ENCODE peak calls at places on chromosomes 2 and 18, in six cellular contexts. One of them, this sample, is unnamed.

GRCh38 chr18:10078053-10078452 is 164.2 kb downstream of the VAPA start:
- DNase-seq in tibial artery: no peak
- DNase-seq in heart right ventricle: no peak
- DNase-seq in choroid plexus epithelial cell: no peak
- DNase-seq in Peyer's patch: no peak
- DNase-seq in cardiac muscle cell: no peak
- DNase-seq in this sample: no peak

GRCh38 chr2:207253946-207254345 is 88.2 kb upstream of the KLF7 start:
- DNase-seq in Peyer's patch: no peak
- DNase-seq in tibial artery: no peak
- DNase-seq in choroid plexus epithelial cell: peak; percentile 84
- DNase-seq in heart right ventricle: no peak
- DNase-seq in cardiac muscle cell: no peak
- DNase-seq in this sample: peak; percentile 69

GRCh38 chr18:2857491-2858063 is 10.8 kb downstream of the EMILIN2 start:
- DNase-seq in heart right ventricle: peak; percentile 78
- DNase-seq in choroid plexus epithelial cell: peak; percentile 94
- DNase-seq in tibial artery: peak; percentile 93
- DNase-seq in cardiac muscle cell: peak; percentile 91
- DNase-seq in Peyer's patch: no peak
- DNase-seq in this sample: no peak

GRCh38 chr2:238738917-238739316 is 109.0 kb upstream of the TWIST2 start:
- DNase-seq in choroid plexus epithelial cell: no peak
- DNase-seq in tibial artery: no peak
- DNase-seq in heart right ventricle: no peak
- DNase-seq in cardiac muscle cell: no peak
- DNase-seq in Peyer's patch: no peak
- DNase-seq in this sample: no peak

GRCh38 chr2:111165084-111165483 is 44.4 kb downstream of the BCL2L11 start:
- DNase-seq in choroid plexus epithelial cell: no peak
- DNase-seq in Peyer's patch: no peak
- DNase-seq in cardiac muscle cell: no peak
- DNase-seq in tibial artery: no peak
- DNase-seq in heart right ventricle: peak; percentile 63
- DNase-seq in this sample: no peak

GRCh38 chr18:46422552-46423055 is 234.4 kb downstream of the LOXHD1 start:
- DNase-seq in tibial artery: no peak
- DNase-seq in cardiac muscle cell: no peak
- DNase-seq in heart right ventricle: no peak
- DNase-seq in choroid plexus epithelial cell: no peak
- DNase-seq in Peyer's patch: no peak
- DNase-seq in this sample: no peak

GRCh38 chr2:240538031-240538780 is 19.6 kb downstream of the ANKMY1 start:
- DNase-seq in Peyer's patch: peak; percentile 4
- DNase-seq in tibial artery: no peak
- DNase-seq in heart right ventricle: no peak
- DNase-seq in cardiac muscle cell: no peak
- DNase-seq in choroid plexus epithelial cell: no peak
- DNase-seq in this sample: no peak

GRCh38 chr2:6924101-6924917 is 7.1 kb downstream of the RNF144A start:
- DNase-seq in heart right ventricle: no peak
- DNase-seq in tibial artery: no peak
- DNase-seq in Peyer's patch: no peak
- DNase-seq in choroid plexus epithelial cell: no peak
- DNase-seq in cardiac muscle cell: no peak
- DNase-seq in this sample: no peak

GRCh38 chr2:68769586-68770270 is 35.1 kb downstream of the ARHGAP25 start:
- DNase-seq in cardiac muscle cell: no peak
- DNase-seq in tibial artery: no peak
- DNase-seq in Peyer's patch: no peak
- DNase-seq in choroid plexus epithelial cell: no peak
- DNase-seq in heart right ventricle: no peak
- DNase-seq in this sample: no peak

GRCh38 chr2:240165638-240166037 is 25.2 kb upstream of the OTOS start:
- DNase-seq in cardiac muscle cell: no peak
- DNase-seq in Peyer's patch: no peak
- DNase-seq in tibial artery: no peak
- DNase-seq in heart right ventricle: no peak
- DNase-seq in choroid plexus epithelial cell: no peak
- DNase-seq in this sample: no peak

GRCh38 chr2:223590964-223591363 is 11.2 kb downstream of the SCG2 start:
- DNase-seq in choroid plexus epithelial cell: peak; percentile 91
- DNase-seq in tibial artery: no peak
- DNase-seq in Peyer's patch: no peak
- DNase-seq in heart right ventricle: no peak
- DNase-seq in cardiac muscle cell: no peak
- DNase-seq in this sample: no peak

GRCh38 chr2:155997538-155997937 is 335.0 kb downstream of the NR4A2 start:
- DNase-seq in cardiac muscle cell: no peak
- DNase-seq in choroid plexus epithelial cell: no peak
- DNase-seq in Peyer's patch: no peak
- DNase-seq in heart right ventricle: no peak
- DNase-seq in tibial artery: no peak
- DNase-seq in this sample: no peak

GRCh38 chr2:64062840-64063239 is 43.6 kb upstream of the VPS54 start:
- DNase-seq in tibial artery: no peak
- DNase-seq in heart right ventricle: no peak
- DNase-seq in choroid plexus epithelial cell: peak; percentile 50
- DNase-seq in Peyer's patch: no peak
- DNase-seq in cardiac muscle cell: no peak
- DNase-seq in this sample: no peak

GRCh38 chr2:38073211-38074005 is 2.5 kb downstream of the CYP1B1 start:
- DNase-seq in heart right ventricle: no peak
- DNase-seq in cardiac muscle cell: no peak
- DNase-seq in tibial artery: no peak
- DNase-seq in choroid plexus epithelial cell: no peak
- DNase-seq in Peyer's patch: no peak
- DNase-seq in this sample: no peak

GRCh38 chr2:82875891-82876290 is 1583.2 kb downstream of the SUCLG1 start:
- DNase-seq in cardiac muscle cell: no peak
- DNase-seq in Peyer's patch: no peak
- DNase-seq in choroid plexus epithelial cell: no peak
- DNase-seq in heart right ventricle: no peak
- DNase-seq in tibial artery: no peak
- DNase-seq in this sample: no peak

GRCh38 chr2:112614201-112614840 is 29.9 kb downstream of the CHCHD5 start:
- DNase-seq in heart right ventricle: no peak
- DNase-seq in tibial artery: no peak
- DNase-seq in choroid plexus epithelial cell: peak; percentile 46
- DNase-seq in Peyer's patch: no peak
- DNase-seq in cardiac muscle cell: no peak
- DNase-seq in this sample: no peak

GRCh38 chr2:206217743-206218520 is 56.5 kb upstream of the ZDBF2 start:
- DNase-seq in heart right ventricle: no peak
- DNase-seq in tibial artery: no peak
- DNase-seq in choroid plexus epithelial cell: peak; percentile 26
- DNase-seq in cardiac muscle cell: no peak
- DNase-seq in Peyer's patch: no peak
- DNase-seq in this sample: peak; percentile 41

GRCh38 chr2:231905026-231905425 is 21.2 kb downstream of the NPPC start:
- DNase-seq in tibial artery: peak; percentile 14
- DNase-seq in heart right ventricle: no peak
- DNase-seq in cardiac muscle cell: no peak
- DNase-seq in choroid plexus epithelial cell: no peak
- DNase-seq in Peyer's patch: no peak
- DNase-seq in this sample: no peak

GRCh38 chr18:11149441-11150270 is at the start of gene PIEZO2:
- DNase-seq in tibial artery: peak; percentile 38
- DNase-seq in cardiac muscle cell: peak; percentile 85
- DNase-seq in heart right ventricle: peak; percentile 36
- DNase-seq in choroid plexus epithelial cell: peak; percentile 78
- DNase-seq in Peyer's patch: no peak
- DNase-seq in this sample: peak; percentile 16

GRCh38 chr18:76958692-76959341 is 136.5 kb downstream of the ZNF236 start:
- DNase-seq in cardiac muscle cell: peak; percentile 32
- DNase-seq in Peyer's patch: no peak
- DNase-seq in tibial artery: no peak
- DNase-seq in choroid plexus epithelial cell: peak; percentile 61
- DNase-seq in heart right ventricle: no peak
- DNase-seq in this sample: no peak

GRCh38 chr2:146239392-146240135 is 1605.3 kb upstream of the ACVR2A start:
- DNase-seq in choroid plexus epithelial cell: peak; percentile 97
- DNase-seq in Peyer's patch: no peak
- DNase-seq in heart right ventricle: no peak
- DNase-seq in cardiac muscle cell: no peak
- DNase-seq in tibial artery: no peak
- DNase-seq in this sample: peak; percentile 28

GRCh38 chr2:127763776-127764175 is 47.2 kb downstream of the WDR33 start:
- DNase-seq in choroid plexus epithelial cell: peak; percentile 30
- DNase-seq in Peyer's patch: no peak
- DNase-seq in tibial artery: no peak
- DNase-seq in heart right ventricle: no peak
- DNase-seq in cardiac muscle cell: no peak
- DNase-seq in this sample: no peak

DNA sequence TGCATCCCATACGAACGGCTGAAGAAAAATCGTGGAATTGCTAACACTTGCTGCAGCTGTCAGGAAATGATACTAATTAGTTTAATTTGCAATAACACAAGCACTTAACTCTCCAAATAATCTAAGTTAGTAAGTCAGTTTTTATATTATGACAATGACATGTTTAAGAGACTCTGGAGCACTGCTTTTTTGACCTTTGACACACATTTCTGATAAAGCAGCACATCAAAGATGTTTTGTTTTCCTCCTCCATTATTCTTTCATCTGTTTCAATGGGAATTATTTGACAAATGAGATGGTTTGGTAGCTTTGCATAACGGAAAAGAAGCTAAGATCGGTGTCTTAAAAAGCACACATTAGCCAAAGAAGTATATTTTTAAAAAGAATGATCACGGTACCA is 123.8 kb upstream of the SATB2 start:
- DNase-seq in cardiac muscle cell: no peak
- DNase-seq in tibial artery: no peak
- DNase-seq in Peyer's patch: no peak
- DNase-seq in heart right ventricle: no peak
- DNase-seq in choroid plexus epithelial cell: no peak
- DNase-seq in this sample: no peak
- H3K4me3 ChIP-seq in cardiac muscle cell: no peak overlapping the region
- H3K4me3 ChIP-seq in tibial artery: peak overlapping the region; percentile 38
- H3K4me3 ChIP-seq in Peyer's patch: no peak overlapping the region
- H3K4me3 ChIP-seq in heart right ventricle: peak overlapping the region; percentile 34
- H3K4me3 ChIP-seq in choroid plexus epithelial cell: peak overlapping the region; percentile 53
- H3K4me3 ChIP-seq in this sample: peak overlapping the region; percentile 19

GRCh38 chr2:62801110-62801509 is 95.6 kb downstream of the EHBP1 start:
- DNase-seq in heart right ventricle: no peak
- DNase-seq in tibial artery: no peak
- DNase-seq in cardiac muscle cell: no peak
- DNase-seq in choroid plexus epithelial cell: no peak
- DNase-seq in Peyer's patch: no peak
- DNase-seq in this sample: no peak

GRCh38 chr2:62806231-62806630 is 100.7 kb downstream of the EHBP1 start:
- DNase-seq in cardiac muscle cell: no peak
- DNase-seq in heart right ventricle: no peak
- DNase-seq in Peyer's patch: no peak
- DNase-seq in choroid plexus epithelial cell: peak; percentile 59
- DNase-seq in tibial artery: no peak
- DNase-seq in this sample: no peak

GRCh38 chr2:62803961-62804360 is 98.4 kb downstream of the EHBP1 start:
- DNase-seq in heart right ventricle: no peak
- DNase-seq in cardiac muscle cell: no peak
- DNase-seq in choroid plexus epithelial cell: no peak
- DNase-seq in Peyer's patch: no peak
- DNase-seq in tibial artery: no peak
- DNase-seq in this sample: no peak

GRCh38 chr2:62800618-62801017 is 95.1 kb downstream of the EHBP1 start:
- DNase-seq in Peyer's patch: no peak
- DNase-seq in heart right ventricle: no peak
- DNase-seq in tibial artery: no peak
- DNase-seq in cardiac muscle cell: no peak
- DNase-seq in choroid plexus epithelial cell: no peak
- DNase-seq in this sample: no peak

DNA sequence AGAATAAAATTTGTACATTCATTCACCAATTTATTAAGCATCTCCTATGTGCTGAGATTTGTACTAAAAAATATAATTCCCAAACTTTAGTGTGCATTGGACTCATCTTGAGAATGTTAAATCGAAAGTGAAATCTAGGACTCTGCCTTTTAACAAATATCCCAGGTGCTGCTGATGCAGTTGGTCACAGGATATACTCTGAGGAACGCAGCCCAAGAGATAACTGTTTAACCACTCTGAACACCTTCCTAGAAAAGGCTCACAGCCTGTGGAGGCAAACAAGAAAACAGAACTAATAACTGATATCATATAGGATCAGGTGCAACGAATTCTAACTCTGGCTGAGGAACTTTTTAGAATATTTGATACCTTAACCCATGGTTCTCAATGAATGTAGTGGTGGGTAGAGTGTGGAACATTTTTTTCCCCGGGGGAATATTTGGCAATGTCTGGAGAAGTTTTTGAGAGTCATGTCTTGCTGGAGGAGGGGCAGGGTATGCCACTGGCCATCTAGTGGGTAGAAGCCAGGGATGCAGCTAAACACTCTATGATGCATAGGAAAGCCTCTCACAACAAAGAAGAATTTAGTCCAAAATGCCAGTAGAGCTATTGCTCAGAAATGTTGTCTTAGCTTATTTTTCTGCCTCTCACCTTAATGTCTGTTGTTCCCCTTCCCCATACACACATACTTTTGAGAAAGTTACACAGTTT is 96.5 kb downstream of the EHBP1 start:
- DNase-seq in cardiac muscle cell: no peak
- DNase-seq in choroid plexus epithelial cell: peak; percentile 26
- DNase-seq in tibial artery: no peak
- DNase-seq in Peyer's patch: no peak
- DNase-seq in heart right ventricle: no peak
- DNase-seq in this sample: no peak
- TF ChIP-seq CTCF in cardiac muscle cell: peak; percentile 11
- TF ChIP-seq CTCF in choroid plexus epithelial cell: peak; percentile 46
- TF ChIP-seq CTCF in tibial artery: no peak
- TF ChIP-seq CTCF in Peyer's patch: no peak
- TF ChIP-seq CTCF in heart right ventricle: no peak
- TF ChIP-seq CTCF in this sample: peak; percentile 21

DNA sequence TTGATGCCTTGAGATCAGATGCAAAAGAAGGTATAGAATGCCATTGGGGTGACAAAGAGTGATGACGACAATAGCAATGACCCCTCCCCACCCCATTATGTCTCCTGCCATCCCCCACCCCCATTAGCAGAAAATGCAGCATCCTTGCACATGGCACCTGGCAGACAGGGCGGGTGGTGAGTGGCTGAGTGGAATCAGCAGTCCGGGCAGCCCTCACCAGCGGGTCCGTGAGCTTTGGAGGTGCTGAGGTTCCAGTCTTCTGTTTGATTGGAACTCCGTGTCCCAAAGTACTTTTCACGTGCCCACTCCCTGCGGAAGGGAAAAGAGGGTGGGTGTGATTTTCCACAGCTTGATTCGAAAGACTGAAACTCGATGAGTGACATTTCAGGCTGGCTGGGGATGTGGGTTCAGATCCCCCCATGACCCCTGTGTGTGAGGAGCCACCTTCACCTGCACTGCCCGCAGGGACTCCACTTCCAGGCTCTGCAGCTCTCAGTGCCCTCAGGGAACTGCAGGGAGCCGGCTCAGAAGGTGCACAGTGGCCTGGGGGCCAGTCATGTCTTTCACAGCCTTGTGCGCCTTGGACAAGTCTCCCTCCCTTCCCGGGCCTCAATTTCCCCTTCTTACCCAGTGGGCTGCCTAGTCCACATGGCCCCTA is 130.9 kb downstream of the GLI2 start:
- DNase-seq in heart right ventricle: no peak
- DNase-seq in Peyer's patch: no peak
- DNase-seq in tibial artery: no peak
- DNase-seq in cardiac muscle cell: no peak
- DNase-seq in choroid plexus epithelial cell: no peak
- DNase-seq in this sample: no peak
- H3K4me3 ChIP-seq in heart right ventricle: peak overlapping the region; percentile 41
- H3K4me3 ChIP-seq in Peyer's patch: no peak overlapping the region
- H3K4me3 ChIP-seq in tibial artery: peak overlapping the region; percentile 48
- H3K4me3 ChIP-seq in cardiac muscle cell: no peak overlapping the region
- H3K4me3 ChIP-seq in choroid plexus epithelial cell: peak overlapping the region; percentile 63
- H3K4me3 ChIP-seq in this sample: peak overlapping the region; percentile 33

GRCh38 chr2:34570266-34570872 is 971.3 kb upstream of the FAM98A start:
- DNase-seq in choroid plexus epithelial cell: peak; percentile 2
- DNase-seq in cardiac muscle cell: peak; percentile 57
- DNase-seq in tibial artery: no peak
- DNase-seq in heart right ventricle: no peak
- DNase-seq in Peyer's patch: no peak
- DNase-seq in this sample: peak; percentile 1
- TF ChIP-seq CTCF in choroid plexus epithelial cell: no peak
- TF ChIP-seq CTCF in cardiac muscle cell: no peak
- TF ChIP-seq CTCF in tibial artery: no peak
- TF ChIP-seq CTCF in heart right ventricle: peak; percentile 19
- TF ChIP-seq CTCF in Peyer's patch: peak; percentile 34
- TF ChIP-seq CTCF in this sample: peak; percentile 31

This sample was measured in astrocyte of the cerebellum.